ENCODE peak calls at places on chromosomes 13 and 19, in eight cellular contexts. One of them, this sample, is unnamed.
A peak's percentile ranks its signal among the peaks of the same experiment; 100 is the strongest.

GRCh38 chr13:78131811-78132210 is 213.2 kb upstream of the EDNRB start:
- DNase-seq in cardiac fibroblast: peak; percentile 32
- DNase-seq in NB4: peak; percentile 25
- DNase-seq in left ventricle myocardium inferior: no peak
- DNase-seq in BE2C: no peak
- DNase-seq in A549: no peak
- DNase-seq in PC-3: peak; percentile 6
- DNase-seq in heart right ventricle: no peak
- DNase-seq in this sample: peak; percentile 26

GRCh38 chr19:33374406-33374703 is 846 bp downstream of the CEBPG start:
- DNase-seq in PC-3: peak; percentile 13
- DNase-seq in NB4: peak; percentile 35
- DNase-seq in heart right ventricle: no peak
- DNase-seq in cardiac fibroblast: peak; percentile 43
- DNase-seq in BE2C: peak; percentile 36
- DNase-seq in left ventricle myocardium inferior: no peak
- DNase-seq in A549: no peak
- DNase-seq in this sample: no peak

GRCh38 chr13:33258437-33259193 is 26.9 kb downstream of the STARD13 start:
- DNase-seq in A549: no peak
- DNase-seq in left ventricle myocardium inferior: no peak
- DNase-seq in heart right ventricle: no peak
- DNase-seq in cardiac fibroblast: peak; percentile 53
- DNase-seq in PC-3: no peak
- DNase-seq in NB4: no peak
- DNase-seq in BE2C: no peak
- DNase-seq in this sample: peak; percentile 81

GRCh38 chr13:114268344-114269280 is 12.8 kb upstream of the UPF3A start:
- DNase-seq in left ventricle myocardium inferior: no peak
- DNase-seq in PC-3: no peak
- DNase-seq in NB4: no peak
- DNase-seq in A549: no peak
- DNase-seq in heart right ventricle: no peak
- DNase-seq in cardiac fibroblast: no peak
- DNase-seq in BE2C: no peak
- DNase-seq in this sample: no peak

GRCh38 chr19:6801397-6802086 is 29.0 kb downstream of the VAV1 start:
- DNase-seq in NB4: peak; percentile 93
- DNase-seq in PC-3: peak; percentile 72
- DNase-seq in left ventricle myocardium inferior: peak; percentile 69
- DNase-seq in A549: peak; percentile 87
- DNase-seq in cardiac fibroblast: peak; percentile 15
- DNase-seq in heart right ventricle: peak; percentile 57
- DNase-seq in BE2C: peak; percentile 15
- DNase-seq in this sample: peak; percentile 26

GRCh38 chr13:19791953-19792537 is 9.3 kb upstream of the PSPC1 start:
- DNase-seq in BE2C: no peak
- DNase-seq in PC-3: no peak
- DNase-seq in heart right ventricle: no peak
- DNase-seq in cardiac fibroblast: no peak
- DNase-seq in left ventricle myocardium inferior: no peak
- DNase-seq in NB4: no peak
- DNase-seq in A549: no peak
- DNase-seq in this sample: no peak

GRCh38 chr13:75372517-75372916 is 109.5 kb downstream of the TBC1D4 start:
- DNase-seq in cardiac fibroblast: peak; percentile 77
- DNase-seq in NB4: peak; percentile 51
- DNase-seq in PC-3: peak; percentile 64
- DNase-seq in BE2C: peak; percentile 32
- DNase-seq in A549: peak; percentile 41
- DNase-seq in heart right ventricle: peak; percentile 52
- DNase-seq in left ventricle myocardium inferior: no peak
- DNase-seq in this sample: peak; percentile 74

GRCh38 chr19:49856574-49857021 is 5.6 kb downstream of the PTOV1 start:
- DNase-seq in NB4: no peak
- DNase-seq in PC-3: no peak
- DNase-seq in A549: no peak
- DNase-seq in heart right ventricle: no peak
- DNase-seq in BE2C: no peak
- DNase-seq in left ventricle myocardium inferior: no peak
- DNase-seq in cardiac fibroblast: no peak
- DNase-seq in this sample: no peak

GRCh38 chr13:101916108-101916757 is 463.8 kb downstream of the ITGBL1 start:
- DNase-seq in NB4: no peak
- DNase-seq in PC-3: no peak
- DNase-seq in left ventricle myocardium inferior: peak; percentile 38
- DNase-seq in BE2C: peak; percentile 83
- DNase-seq in cardiac fibroblast: peak; percentile 17
- DNase-seq in A549: peak; percentile 37
- DNase-seq in heart right ventricle: no peak
- DNase-seq in this sample: peak; percentile 2
- H3K4me3 ChIP-seq in NB4: no peak overlapping the region
- H3K4me3 ChIP-seq in PC-3: no peak overlapping the region
- H3K4me3 ChIP-seq in left ventricle myocardium inferior: peak overlapping the region; percentile 67
- H3K4me3 ChIP-seq in BE2C: peak overlapping the region; percentile 56
- H3K4me3 ChIP-seq in cardiac fibroblast: no peak overlapping the region
- H3K4me3 ChIP-seq in A549: peak overlapping the region; percentile 40
- H3K4me3 ChIP-seq in heart right ventricle: peak overlapping the region; percentile 54
- H3K4me3 ChIP-seq in this sample: no peak overlapping the region

DNA sequence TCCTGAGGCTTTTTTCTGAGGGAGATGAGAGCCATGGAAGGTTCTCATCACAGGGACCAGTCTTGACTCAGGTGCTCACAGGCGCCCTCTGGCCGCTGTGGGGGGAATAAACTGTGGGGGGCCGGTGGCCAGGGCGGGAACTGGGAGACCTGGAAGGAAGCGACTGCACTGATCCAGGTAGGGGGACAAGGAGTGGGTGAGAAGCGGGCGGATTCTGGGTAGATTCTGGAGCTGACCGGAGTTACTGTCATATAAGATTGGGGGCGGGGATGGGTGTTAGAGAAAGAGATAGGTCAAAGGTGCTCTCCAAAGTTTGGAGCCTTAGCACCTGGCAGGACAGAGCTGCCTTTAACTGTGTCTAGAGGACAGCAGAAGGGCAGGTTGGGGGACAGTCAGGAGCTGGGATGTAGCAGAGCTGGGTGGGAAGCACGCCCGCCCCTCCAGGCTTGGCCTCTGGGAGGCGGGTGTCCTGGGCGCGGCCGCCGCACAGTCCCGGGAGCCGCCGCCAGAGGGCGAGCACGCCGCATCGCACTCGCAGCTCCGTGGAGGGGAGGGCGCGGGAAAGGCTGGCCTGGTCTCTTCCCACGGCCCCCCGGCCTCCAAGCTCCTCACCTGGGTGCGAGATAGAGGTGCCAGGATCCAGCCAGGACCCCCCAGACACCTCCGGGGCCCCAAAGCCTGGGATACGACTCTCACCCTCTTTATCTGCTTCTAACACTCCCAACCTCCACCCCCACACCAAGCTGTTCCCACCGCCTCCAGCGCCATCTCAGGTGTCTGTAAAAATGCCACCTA is 4.2 kb upstream of the DAND5 start:
- DNase-seq in A549: peak; percentile 76
- DNase-seq in NB4: peak; percentile 81
- DNase-seq in left ventricle myocardium inferior: peak; percentile 84
- DNase-seq in PC-3: peak; percentile 89
- DNase-seq in BE2C: peak; percentile 86
- DNase-seq in heart right ventricle: peak; percentile 77
- DNase-seq in cardiac fibroblast: peak; percentile 81
- DNase-seq in this sample: peak; percentile 75
- TF ChIP-seq CTCF in A549: peak; percentile 67
- TF ChIP-seq CTCF in NB4: peak; percentile 88
- TF ChIP-seq CTCF in left ventricle myocardium inferior: peak; percentile 91
- TF ChIP-seq CTCF in PC-3: peak; percentile 93
- TF ChIP-seq CTCF in BE2C: peak; percentile 82
- TF ChIP-seq CTCF in heart right ventricle: peak; percentile 89
- TF ChIP-seq CTCF in cardiac fibroblast: peak; percentile 88
- TF ChIP-seq CTCF in this sample: peak; percentile 77

DNA sequence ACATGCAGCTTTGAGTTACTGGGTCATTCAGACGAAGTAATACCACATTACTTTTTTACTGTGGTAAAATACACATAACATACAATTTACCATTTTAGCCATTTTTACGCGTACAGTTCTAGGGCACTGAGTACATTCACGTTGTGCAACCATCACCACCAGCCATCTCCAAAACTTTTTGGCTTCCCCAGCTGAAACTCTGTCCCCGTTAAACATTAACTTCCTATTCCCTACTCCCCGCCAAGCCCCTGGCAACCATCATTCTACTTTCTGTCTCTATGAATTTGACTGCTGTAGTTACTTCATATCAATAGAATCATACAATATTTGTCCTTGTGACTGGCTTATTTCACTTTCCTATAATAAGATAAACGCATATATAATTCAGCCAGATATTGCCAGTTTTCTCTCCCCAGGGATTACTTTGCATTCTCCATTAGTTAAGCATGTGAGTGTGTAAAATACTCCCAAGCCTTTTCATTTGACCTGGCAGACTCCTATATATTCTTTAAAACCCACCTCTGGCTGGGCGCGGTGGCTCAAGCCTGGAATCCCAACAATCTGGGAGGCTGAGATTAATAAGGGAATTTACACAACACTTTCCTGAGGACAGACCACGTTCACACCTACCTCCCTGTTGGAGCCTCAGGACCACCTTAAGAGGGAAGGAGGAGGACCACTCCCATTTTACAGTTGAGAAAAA is 10.0 kb upstream of the CYP4F22 start:
- DNase-seq in NB4: no peak
- DNase-seq in cardiac fibroblast: no peak
- DNase-seq in left ventricle myocardium inferior: no peak
- DNase-seq in BE2C: no peak
- DNase-seq in heart right ventricle: no peak
- DNase-seq in PC-3: no peak
- DNase-seq in A549: no peak
- DNase-seq in this sample: no peak
- H3K4me3 ChIP-seq in NB4: no peak overlapping the region
- H3K4me3 ChIP-seq in cardiac fibroblast: no peak overlapping the region
- H3K4me3 ChIP-seq in left ventricle myocardium inferior: no peak overlapping the region
- H3K4me3 ChIP-seq in BE2C: no peak overlapping the region
- H3K4me3 ChIP-seq in heart right ventricle: no peak overlapping the region
- H3K4me3 ChIP-seq in PC-3: no peak overlapping the region
- H3K4me3 ChIP-seq in A549: no peak overlapping the region
- H3K4me3 ChIP-seq in this sample: no peak overlapping the region

GRCh38 chr13:73767747-73768315 is 366.4 kb downstream of the KLF12 start:
- DNase-seq in BE2C: peak; percentile 27
- DNase-seq in PC-3: peak; percentile 27
- DNase-seq in NB4: peak; percentile 7
- DNase-seq in A549: peak; percentile 1
- DNase-seq in cardiac fibroblast: peak; percentile 17
- DNase-seq in heart right ventricle: no peak
- DNase-seq in left ventricle myocardium inferior: no peak
- DNase-seq in this sample: no peak
- TF ChIP-seq CTCF in BE2C: peak; percentile 69
- TF ChIP-seq CTCF in PC-3: peak; percentile 64
- TF ChIP-seq CTCF in NB4: peak; percentile 55
- TF ChIP-seq CTCF in A549: no peak
- TF ChIP-seq CTCF in cardiac fibroblast: peak; percentile 47
- TF ChIP-seq CTCF in heart right ventricle: no peak
- TF ChIP-seq CTCF in left ventricle myocardium inferior: peak; percentile 41
- TF ChIP-seq CTCF in this sample: peak; percentile 47